ENCODE peak calls at places on chromosome 19, in six cellular contexts. C is CD4-positive, alpha-beta T cell; H is cardiac muscle cell; Q is tibial artery; M is K562; T is fibroblast of lung. E is an unnamed sample.

GRCh38 chr19:38266981-38267597 is 2.7 kb downstream of the SPINT2 start:
- DNase-seq in H (no peak), Q (no peak), C (no peak), M (peak), T (peak), E (no peak)

GRCh38 chr19:16807416-16808274 is 21.6 kb upstream of the SIN3B start:
- DNase-seq in Q (no peak), C (no peak), T (no peak), H (no peak), M (no peak), E (no peak)

GRCh38 chr19:18674616-18675015 is 8.9 kb upstream of the CRTC1 start:
- DNase-seq in M (no peak), T (peak), C (no peak), Q (no peak), H (no peak), E (peak)

GRCh38 chr19:22052644-22053013 is 345 bp downstream of the ZNF257 start:
- DNase-seq in T (no peak), H (no peak), Q (no peak), M (peak), C (no peak), E (no peak)

GRCh38 chr19:38661996-38662395 is 14.5 kb downstream of the ACTN4 start:
- DNase-seq in M (no peak), C (no peak), Q (no peak), T (no peak), H (no peak), E (no peak)

GRCh38 chr19:39919976-39920375 is 14.5 kb downstream of the FCGBP start:
- DNase-seq in C (no peak), T (no peak), M (no peak), H (no peak), Q (no peak), E (no peak)

GRCh38 chr19:17240062-17240854 is 5.5 kb downstream of the NR2F6 start:
- DNase-seq in Q (no peak), H (no peak), M (no peak), C (no peak), T (no peak), E (no peak)

GRCh38 chr19:43482193-43482592 is 16.8 kb upstream of the LYPD3 start:
- DNase-seq in C (no peak), T (no peak), M (no peak), H (no peak), Q (no peak), E (no peak)

GRCh38 chr19:12788682-12789097 is 2.6 kb upstream of the JUNB start:
- DNase-seq in M (peak), T (no peak), H (peak), C (no peak), Q (peak), E (peak)

GRCh38 chr19:41872775-41873647 is 4.1 kb upstream of the CD79A start:
- DNase-seq in C (peak), M (peak), T (peak), Q (no peak), H (peak), E (peak)

GRCh38 chr19:42436006-42436405 is 6.7 kb downstream of the CXCL17 start:
- DNase-seq in H (no peak), C (no peak), M (no peak), T (no peak), Q (no peak), E (no peak)

GRCh38 chr19:49557641-49558325 is 22.6 kb downstream of the NOSIP start:
- DNase-seq in T (no peak), Q (no peak), H (no peak), M (no peak), C (no peak), E (no peak)

GRCh38 chr19:42531313-42531712 is 3.0 kb upstream of the CEACAM1 start:
- DNase-seq in M (no peak), C (no peak), H (no peak), T (no peak), Q (no peak), E (no peak)

GRCh38 chr19:14114854-14115253 is 2.7 kb downstream of the PRKACA start:
- DNase-seq in Q (no peak), M (peak), H (peak), C (peak), T (no peak), E (no peak)

GRCh38 chr19:49355890-49356289 is 6.3 kb downstream of the TEAD2 start:
- DNase-seq in H (no peak), Q (no peak), T (no peak), M (no peak), C (no peak), E (no peak)

GRCh38 chr19:41595258-41595889 is 19.4 kb downstream of the CEACAM21 start:
- DNase-seq in Q (no peak), T (peak), C (peak), H (peak), M (peak), E (no peak)

GRCh38 chr19:43430142-43430710 is 15.5 kb downstream of the TEX101 start:
- DNase-seq in H (no peak), M (no peak), T (no peak), Q (no peak), C (peak), E (no peak)

GRCh38 chr19:12140545-12141404 is 625 bp upstream of the ZNF20 start:
- DNase-seq in Q (peak), C (peak), T (peak), H (peak), M (peak), E (peak)

GRCh38 chr19:35265126-35265995 is 3.4 kb upstream of the USF2 start:
- DNase-seq in T (no peak), C (no peak), H (no peak), M (no peak), Q (peak), E (no peak)

GRCh38 chr19:5024282-5024681 is 55.4 kb downstream of the KDM4B start:
- DNase-seq in H (no peak), Q (no peak), M (peak), C (no peak), T (no peak), E (no peak)
- H3K27ac ChIP-seq in H (no peak), Q (no peak), M (no peak), C (no peak), T (no peak), E (no peak)

DNA sequence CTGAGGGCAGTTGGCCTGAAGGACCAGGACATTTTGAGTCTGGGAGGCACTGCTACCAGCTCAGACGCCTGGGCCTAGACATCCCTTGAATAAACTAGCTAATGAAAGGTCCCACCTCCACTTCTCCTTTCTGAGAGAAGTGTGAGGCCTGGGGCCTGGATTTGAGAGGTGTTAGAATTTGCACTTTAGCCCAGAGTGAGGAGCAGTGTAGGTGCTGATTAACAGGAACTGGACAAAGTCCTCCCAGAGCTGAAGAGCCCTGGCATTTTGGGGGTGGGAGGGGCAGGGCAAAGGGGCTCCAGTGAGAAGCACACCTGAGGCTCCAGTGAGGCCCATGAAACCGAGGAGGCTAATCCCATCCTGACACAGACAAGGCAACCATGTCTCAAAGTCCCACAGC is 15.2 kb upstream of the SLC1A5 start:
- DNase-seq in Q (no peak), H (no peak), C (no peak), M (no peak), T (no peak), E (no peak)
- H3K27ac ChIP-seq in Q (no peak), H (no peak), C (no peak), M (no peak), T (no peak), E (no peak)

DNA sequence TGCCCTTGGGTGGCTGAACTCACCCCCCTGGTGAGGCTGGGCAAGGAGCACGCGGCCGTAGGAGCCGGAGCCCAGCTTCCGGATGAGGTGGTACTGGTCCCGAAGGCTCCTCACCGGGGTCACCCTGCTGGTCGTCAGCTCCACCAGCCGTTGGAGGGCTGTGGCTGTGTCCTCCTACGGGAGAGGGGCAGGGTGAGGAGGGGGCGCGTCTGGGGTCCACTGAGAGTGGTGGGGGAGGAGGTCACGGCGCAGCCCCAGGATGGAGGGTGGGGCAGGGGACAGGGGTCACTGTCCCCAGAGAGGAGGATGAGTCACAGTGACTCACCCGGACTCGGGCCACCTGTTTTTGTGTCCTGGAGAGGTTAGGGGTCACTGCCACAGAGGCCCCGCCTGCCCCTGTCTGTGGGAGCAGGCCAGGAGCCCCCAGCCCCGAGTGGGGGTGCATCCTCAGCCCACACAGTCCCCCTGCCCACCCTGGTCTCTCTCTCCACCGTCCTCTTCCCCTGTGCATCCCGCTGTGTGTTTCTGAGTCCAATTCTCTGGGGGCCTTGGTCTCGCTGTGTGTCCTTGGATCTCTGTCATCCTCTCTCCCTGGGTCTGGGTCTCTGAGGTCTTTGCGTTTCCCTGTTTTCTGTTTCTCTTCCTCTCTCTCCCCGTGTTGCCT is 435 bp downstream of the SBK3 start:
- DNase-seq in T (no peak), C (no peak), M (peak), H (no peak), Q (no peak), E (no peak)
- H3K27ac ChIP-seq in T (no peak), C (no peak), M (peak), H (no peak), Q (no peak), E (no peak)

DNA sequence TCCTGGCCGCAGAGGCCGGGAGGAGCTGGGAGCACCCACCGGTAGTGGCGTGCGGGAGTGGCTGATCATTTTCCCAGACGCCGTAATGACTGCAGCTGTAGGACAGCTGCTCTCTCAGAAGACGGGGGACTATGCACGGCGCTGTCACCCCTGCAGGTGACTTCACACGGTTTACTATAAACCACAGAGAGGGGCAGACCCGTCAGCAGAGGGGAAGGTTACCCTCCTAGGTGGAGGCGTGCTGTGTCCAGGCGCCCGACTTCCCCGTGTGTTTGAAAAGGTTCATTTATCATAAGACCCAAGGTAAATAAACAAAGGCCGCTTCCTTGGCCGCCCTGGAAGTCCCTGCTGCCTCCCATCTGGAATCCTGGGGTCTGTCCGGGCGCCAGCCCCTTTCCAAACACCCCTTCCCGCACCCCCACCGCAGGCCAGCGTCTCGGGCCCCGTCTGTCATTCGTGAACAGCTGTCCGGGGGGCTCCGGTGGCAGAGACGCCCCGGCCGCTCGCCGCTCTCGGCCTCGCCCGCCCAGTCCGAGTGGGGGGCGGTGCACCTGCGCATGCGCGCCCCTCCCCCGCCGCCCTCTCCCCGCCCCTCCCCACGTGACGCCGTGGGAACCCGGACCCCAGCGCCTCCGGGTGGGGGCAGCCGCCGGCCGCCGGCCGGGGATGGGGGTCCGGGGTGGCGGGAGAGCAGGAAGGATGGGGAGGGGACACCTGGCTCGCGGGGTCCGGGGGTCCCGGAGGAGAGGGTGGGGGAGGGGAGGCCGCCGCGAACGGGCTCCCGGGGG is 915 bp downstream of the SHC2 start:
- DNase-seq in H (peak), Q (peak), C (no peak), T (peak), M (peak), E (peak)
- H3K27ac ChIP-seq in H (peak), Q (peak), C (no peak), T (no peak), M (peak), E (peak)

DNA sequence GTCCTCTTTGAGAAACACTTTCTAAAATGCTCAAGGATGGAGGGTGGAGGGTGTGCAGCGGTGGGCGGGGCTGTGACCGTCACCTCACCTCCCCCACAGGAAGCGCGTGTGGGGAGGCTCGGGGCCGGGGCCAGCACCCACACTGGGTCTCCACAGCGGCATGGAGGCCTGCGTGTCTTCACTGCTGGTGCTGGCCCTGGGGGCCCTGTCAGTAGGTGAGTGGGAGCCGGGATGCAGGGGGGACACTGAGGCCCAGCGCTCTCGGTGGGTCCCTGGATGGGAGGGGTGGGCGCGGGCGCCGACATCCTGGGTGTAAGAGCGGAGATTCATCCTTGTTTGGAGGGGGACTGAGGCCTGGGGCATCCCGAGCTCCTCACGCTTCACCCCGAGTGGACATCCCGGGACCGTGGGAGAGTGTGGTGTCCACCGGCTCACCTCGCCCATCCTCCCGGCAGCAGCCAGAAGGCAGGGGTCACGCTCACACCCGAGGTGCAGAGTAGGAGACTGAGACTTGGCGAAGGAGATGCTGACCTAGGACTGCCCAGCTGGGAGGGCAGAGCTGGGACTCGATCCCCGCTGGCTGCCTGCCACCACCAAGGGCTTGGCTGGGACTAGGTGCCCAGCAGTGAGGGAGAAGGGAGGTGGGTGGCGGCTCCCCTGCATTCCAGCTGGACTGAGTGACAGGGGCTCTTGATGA is at the start of gene GZMM:
- DNase-seq in Q (no peak), H (no peak), T (no peak), C (peak), M (peak), E (no peak)
- H3K27ac ChIP-seq in Q (no peak), H (no peak), T (no peak), C (peak), M (no peak), E (no peak)

GRCh38 chr19:51294211-51294976 is 17.1 kb upstream of the IGLON5 start:
- DNase-seq in C (no peak), H (no peak), T (no peak), M (no peak), Q (no peak), E (no peak)

GRCh38 chr19:51296331-51297093 is 14.9 kb upstream of the IGLON5 start:
- DNase-seq in C (no peak), Q (no peak), T (no peak), H (no peak), M (peak), E (no peak)

GRCh38 chr19:51295382-51296126 is 15.9 kb upstream of the IGLON5 start:
- DNase-seq in T (no peak), H (no peak), Q (no peak), M (no peak), C (no peak), E (no peak)

GRCh38 chr19:51293571-51294210 is 17.8 kb upstream of the IGLON5 start:
- DNase-seq in H (no peak), Q (no peak), C (no peak), T (no peak), M (no peak), E (no peak)

DNA sequence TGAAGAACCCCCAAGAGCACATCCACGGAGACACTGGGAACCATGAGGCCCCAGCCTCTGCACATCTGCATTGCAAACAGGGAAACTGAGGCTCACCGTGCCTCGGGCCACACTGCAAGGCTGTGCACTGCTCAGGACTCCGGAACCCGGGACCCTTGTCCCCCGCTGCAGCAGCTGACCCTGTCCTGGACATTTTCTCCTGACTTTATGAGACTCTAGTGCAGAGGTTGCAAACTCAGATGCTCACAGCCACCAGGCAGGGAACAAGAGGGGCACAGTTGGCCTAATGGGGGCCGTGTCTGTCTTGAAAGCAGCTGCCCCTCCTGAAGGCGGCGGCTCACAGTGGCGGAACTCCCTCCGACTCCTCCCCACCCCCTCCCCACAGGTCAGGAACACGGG is 16.5 kb upstream of the IGLON5 start:
- DNase-seq in M (no peak), C (no peak), T (no peak), H (no peak), Q (no peak), E (no peak)
- H3K27ac ChIP-seq in M (no peak), C (no peak), T (no peak), H (no peak), Q (no peak), E (no peak)

GRCh38 chr19:10145031-10145430 is 25.3 kb upstream of the EIF3G start:
- DNase-seq in H (no peak), T (no peak), M (no peak), C (no peak), Q (no peak), E (no peak)
- H3K27ac ChIP-seq in H (no peak), T (no peak), M (no peak), C (peak), Q (no peak), E (no peak)

E was measured in dorsolateral prefrontal cortex.